ENCODE peak calls at places on chromosomes 11 and 22, in seven cellular contexts. Y is GM13977; O is myocyte; C is tibial nerve; E is stimulated activated CD4-positive, alpha-beta T cell treated with anti-CD3 and anti-CD28 coated beads, Interleukin-15, amount 100 ng/mL, for 24 hours; N is foreskin melanocyte; R is NCI-H187. B is an unnamed sample.

GRCh38 chr11:77047007-77047927 is 13.1 kb downstream of the B3GNT6 start:
- DNase-seq in C (peak; percentile 46), O (peak; percentile 94), E (peak; percentile 75), Y (peak; percentile 86), R (peak; percentile 53), N (peak; percentile 90), B (peak; percentile 79)

GRCh38 chr11:924406-925157 is 1.1 kb upstream of the AP2A2 start:
- DNase-seq in C (no peak), N (no peak), R (no peak), E (no peak), O (no peak), Y (no peak), B (no peak)

GRCh38 chr11:7154881-7155344 is 66.1 kb downstream of the RBMXL2 start:
- DNase-seq in R (no peak), E (no peak), N (no peak), O (no peak), C (no peak), Y (no peak), B (no peak)

GRCh38 chr11:120151536-120151935 is 13.6 kb upstream of the TRIM29 start:
- DNase-seq in Y (no peak), R (no peak), C (no peak), O (no peak), N (no peak), E (no peak), B (no peak)

GRCh38 chr11:936199-936598 is 10.5 kb downstream of the AP2A2 start:
- DNase-seq in E (no peak), O (no peak), N (no peak), R (no peak), C (no peak), Y (no peak), B (no peak)

GRCh38 chr22:21707677-21708076 is 27.9 kb downstream of the YPEL1 start:
- DNase-seq in E (no peak), C (no peak), Y (no peak), O (peak; percentile 93), R (no peak), N (no peak), B (no peak)

GRCh38 chr11:72606362-72607100 is 67.7 kb downstream of the PDE2A start:
- DNase-seq in E (no peak), N (no peak), O (peak; percentile 92), R (no peak), Y (no peak), C (no peak), B (no peak)

GRCh38 chr11:12207384-12208150 is 97.2 kb downstream of the MICAL2 start:
- DNase-seq in N (no peak), C (no peak), Y (no peak), R (no peak), O (peak; percentile 39), E (peak; percentile 76), B (no peak)

GRCh38 chr22:48577014-48577690 is 1250.5 kb downstream of the BRD1 start:
- DNase-seq in R (no peak), Y (no peak), E (no peak), O (no peak), C (no peak), N (no peak), B (no peak)

GRCh38 chr11:46380340-46381045 is 976 bp upstream of the MDK start:
- DNase-seq in N (no peak), C (peak; percentile 43), E (peak; percentile 82), R (peak; percentile 49), O (no peak), Y (peak; percentile 85), B (peak; percentile 82)

GRCh38 chr11:62832346-62833234 is at the start of gene TEX54:
- DNase-seq in N (no peak), E (no peak), Y (no peak), R (no peak), C (no peak), O (peak; percentile 43), B (no peak)

GRCh38 chr11:84721561-84721961 is 905.6 kb downstream of the DLG2 start:
- DNase-seq in O (no peak), C (no peak), E (no peak), R (no peak), Y (no peak), N (no peak), B (no peak)

GRCh38 chr11:36162282-36162825 is 126.9 kb downstream of the COMMD9 start:
- DNase-seq in O (no peak), N (no peak), C (no peak), R (no peak), E (no peak), Y (no peak), B (no peak)

GRCh38 chr22:39698106-39698505 is 127.6 kb downstream of the CACNA1I start:
- DNase-seq in O (no peak), R (no peak), Y (no peak), E (no peak), N (no peak), C (no peak), B (no peak)

GRCh38 chr11:68677432-68677831 is 6.9 kb upstream of the GAL start:
- DNase-seq in E (no peak), Y (no peak), N (no peak), R (no peak), C (no peak), O (peak; percentile 92), B (no peak)

GRCh38 chr22:36425977-36426523 is 38.3 kb upstream of the MYH9 start:
- DNase-seq in O (peak; percentile 34), E (no peak), N (no peak), C (no peak), Y (no peak), R (no peak), B (no peak)

GRCh38 chr11:269146-269890 is 8.9 kb upstream of the NLRP6 start:
- DNase-seq in E (peak; percentile 57), N (no peak), O (no peak), C (no peak), R (no peak), Y (peak; percentile 76), B (peak; percentile 74)

GRCh38 chr11:128931661-128932060 is 11.0 kb downstream of the TP53AIP1 start:
- DNase-seq in O (peak; percentile 98), N (no peak), Y (no peak), C (no peak), E (no peak), R (no peak), B (no peak)

GRCh38 chr22:26762503-26763170 is 105.2 kb downstream of the MIAT start:
- DNase-seq in N (no peak), Y (no peak), C (no peak), E (no peak), O (no peak), R (no peak), B (no peak)

GRCh38 chr11:28618426-28618825 is 510.2 kb downstream of the METTL15 start:
- DNase-seq in R (no peak), O (no peak), E (no peak), N (no peak), C (no peak), Y (no peak), B (no peak)

GRCh38 chr11:126680109-126680508 is 320.5 kb downstream of the KIRREL3 start:
- DNase-seq in R (no peak), N (peak; percentile 81), E (no peak), Y (no peak), C (no peak), O (no peak), B (no peak)